ENCODE peak calls at places on chromosomes 2 and 18, in eight cellular contexts. K is activated naive CD4-positive, alpha-beta T cell treated with anti-CD3 and anti-CD28 coated beads for 36 hours; P is neuronal stem cell; B is hippocampal formation; C is NCI-H1694 treated with DMSO at 0.1 percent for 48 hours; Y is stimulated activated CD4-positive, alpha-beta T cell treated with anti-CD3 and anti-CD28 coated beads, Interleukin-2, amount 100 ng/mL, for 4 hours; T is epithelial cell of esophagus; W is skeletal muscle cell. V is an unnamed sample.

GRCh38 chr2:145027073-145027459 is 507.1 kb upstream of the ZEB2 start:
- DNase-seq in K (no peak), P (no peak), B (no peak), C (no peak), Y (no peak), T (no peak), W (no peak), V (no peak)

GRCh38 chr2:88481937-88482336 is 29.4 kb upstream of the FOXI3 start:
- DNase-seq in K (no peak), P (no peak), B (no peak), C (no peak), Y (no peak), T (peak), W (peak), V (no peak)

GRCh38 chr2:236954641-236955040 is 131.0 kb upstream of the COPS8 start:
- DNase-seq in K (no peak), P (no peak), B (no peak), C (no peak), Y (no peak), T (no peak), W (no peak), V (no peak)

GRCh38 chr2:28449489-28450395 is 46.1 kb upstream of the PLB1 start:
- DNase-seq in K (peak), P (no peak), B (no peak), C (no peak), Y (peak), T (peak), W (no peak), V (no peak)

GRCh38 chr2:36486546-36487044 is 111.4 kb downstream of the FEZ2 start:
- DNase-seq in K (no peak), P (no peak), B (no peak), C (no peak), Y (no peak), T (peak), W (no peak), V (no peak)

GRCh38 chr18:12751503-12751884 is 48.7 kb downstream of the PSMG2 start:
- DNase-seq in K (no peak), P (no peak), B (no peak), C (no peak), Y (no peak), T (no peak), W (no peak), V (no peak)

GRCh38 chr2:199452200-199452990 is 5.3 kb downstream of the SATB2 start:
- DNase-seq in K (no peak), P (no peak), B (no peak), C (peak), Y (no peak), T (no peak), W (peak), V (no peak)

GRCh38 chr2:61658841-61659780 is 121.0 kb upstream of the XPO1 start:
- DNase-seq in K (no peak), P (peak), B (peak), C (no peak), Y (no peak), T (peak), W (no peak), V (no peak)

GRCh38 chr2:25238920-25239319 is 70.5 kb upstream of the POMC start:
- DNase-seq in K (no peak), P (no peak), B (no peak), C (no peak), Y (no peak), T (no peak), W (no peak), V (no peak)

GRCh38 chr18:74571895-74572680 is 25.6 kb upstream of the ZNF407 start:
- DNase-seq in K (no peak), P (no peak), B (no peak), C (no peak), Y (no peak), T (no peak), W (no peak), V (no peak)

V was measured in frontal cortex.